ENCODE peak calls at places on chromosomes 5 and 9, in four cellular contexts. O is Peyer's patch; V is CD8-positive, alpha-beta T cell; T is lower lobe of right lung. A is an unnamed sample.

GRCh38 chr9:86500667-86501435 is 146.6 kb upstream of the TUT7 start:
- DNase-seq in O (no peak), T (no peak), V (no peak), A (peak; percentile 91)

GRCh38 chr5:75678155-75678554 is 39.1 kb downstream of the POC5 start:
- DNase-seq in O (no peak), V (no peak), T (no peak), A (no peak)

GRCh38 chr5:133839721-133840120 is 128.7 kb downstream of the C5orf15 start:
- DNase-seq in O (no peak), V (no peak), T (no peak), A (no peak)

GRCh38 chr5:36417221-36417620 is 115.5 kb upstream of the RANBP3L start:
- DNase-seq in O (no peak), V (no peak), T (no peak), A (no peak)

GRCh38 chr9:72294952-72295351 is 70.1 kb downstream of the ZFAND5 start:
- DNase-seq in O (peak; percentile 55), V (no peak), T (peak; percentile 52), A (no peak)

GRCh38 chr9:35791321-35791921 is at the start of gene NPR2:
- DNase-seq in V (no peak), O (no peak), T (no peak), A (no peak)

GRCh38 chr9:136312436-136312835 is 8.5 kb upstream of the CCDC187 start:
- DNase-seq in T (no peak), O (no peak), V (peak; percentile 39), A (no peak)

GRCh38 chr9:99101271-99101670 is 3.6 kb upstream of the TGFBR1 start:
- DNase-seq in T (no peak), V (no peak), O (no peak), A (no peak)

GRCh38 chr9:133449760-133450159 is 10.0 kb upstream of the CACFD1 start:
- DNase-seq in V (no peak), O (peak; percentile 76), T (no peak), A (no peak)

GRCh38 chr5:141430332-141431113 is at the start of gene PCDHGA12:
- DNase-seq in T (no peak), V (no peak), O (no peak), A (no peak)

GRCh38 chr9:22169243-22169642 is 160.1 kb upstream of the CDKN2B start:
- DNase-seq in V (no peak), O (no peak), T (no peak), A (no peak)

GRCh38 chr9:33044677-33045282 is 19.7 kb downstream of the DNAJA1 start:
- DNase-seq in O (peak; percentile 57), V (no peak), T (no peak), A (no peak)

GRCh38 chr5:20556364-20556763 is 568.4 kb upstream of the CDH18 start:
- DNase-seq in V (no peak), T (no peak), O (no peak), A (no peak)

GRCh38 chr9:136662326-136662655 is 425 bp upstream of the EGFL7 start:
- DNase-seq in O (no peak), V (no peak), T (no peak), A (no peak)

GRCh38 chr9:120393386-120394057 is 186.4 kb downstream of the CDK5RAP2 start:
- DNase-seq in T (no peak), V (no peak), O (no peak), A (no peak)

GRCh38 chr9:134918646-134919045 is 934 bp upstream of the FCN1 start:
- DNase-seq in O (peak; percentile 18), V (no peak), T (no peak), A (no peak)

GRCh38 chr5:171336486-171337206 is 27.6 kb downstream of the TLX3 start:
- DNase-seq in V (no peak), T (no peak), O (peak; percentile 54), A (peak; percentile 41)

GRCh38 chr9:110752766-110753165 is 84.2 kb downstream of the MUSK start:
- DNase-seq in V (no peak), O (no peak), T (no peak), A (peak; percentile 83)

GRCh38 chr9:38181866-38182265 is 112.8 kb upstream of the SHB start:
- DNase-seq in T (no peak), O (no peak), V (no peak), A (no peak)

GRCh38 chr9:70563437-70564204 is 149.2 kb upstream of the KLF9 start:
- DNase-seq in O (peak; percentile 73), T (no peak), V (peak; percentile 28), A (no peak)

GRCh38 chr5:55172051-55172899 is 702 bp downstream of the CDC20B start:
- DNase-seq in T (no peak), O (peak; percentile 69), V (peak; percentile 56), A (peak; percentile 36)

GRCh38 chr9:37509536-37509935 is 23.8 kb downstream of the POLR1E start:
- DNase-seq in O (no peak), T (no peak), V (no peak), A (no peak)

GRCh38 chr5:42666821-42667325 is 89.7 kb upstream of the CCDC152 start:
- DNase-seq in T (no peak), O (no peak), V (no peak), A (no peak)

GRCh38 chr9:127520941-127521918 is 69.9 kb downstream of the LRSAM1 start:
- DNase-seq in V (no peak), T (no peak), O (no peak), A (no peak)

GRCh38 chr9:127976943-127977871 is 3.6 kb downstream of the EEIG1 start:
- DNase-seq in T (no peak), V (no peak), O (no peak), A (no peak)

GRCh38 chr5:155004138-155004744 is 9.3 kb upstream of the KIF4B start:
- DNase-seq in T (no peak), V (no peak), O (peak; percentile 49), A (no peak)

DNA sequence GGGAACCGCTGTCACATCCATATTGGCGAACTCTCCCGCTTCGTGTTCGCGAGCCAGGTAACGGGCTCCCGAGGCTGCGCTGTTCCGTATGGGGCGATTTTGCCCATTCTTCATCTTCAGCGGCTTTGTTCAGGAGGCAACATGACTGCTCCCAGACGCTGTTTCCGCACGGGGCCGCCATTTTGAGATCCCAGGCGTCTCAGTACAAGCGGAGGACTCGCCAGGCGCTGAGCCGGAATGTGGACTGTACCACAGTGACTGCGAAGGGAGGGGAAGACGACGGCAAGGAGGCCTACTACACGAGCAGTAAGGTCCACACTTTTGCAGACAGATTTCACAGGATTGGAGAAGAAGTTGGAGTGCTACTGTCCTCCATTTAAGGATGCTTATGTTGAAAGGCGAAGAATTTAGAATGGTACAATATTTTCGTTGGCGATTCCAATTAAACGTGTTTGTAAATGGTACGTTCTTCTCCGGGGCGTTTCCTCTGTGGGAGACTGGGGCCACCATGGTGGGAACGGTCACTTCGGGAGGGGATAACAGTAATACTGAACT is 41.6 kb upstream of the ZNF300 start:
- DNase-seq in T (peak; percentile 67), O (peak; percentile 65), V (no peak), A (peak; percentile 2)
- H3K9me3 ChIP-seq in T (peaks cover 76% of the 10 kb centered on the region), O (no peaks in the 10 kb centered on the region), V (peaks cover 14% of the 10 kb centered on the region), A (peaks cover 16% of the 10 kb centered on the region)

DNA sequence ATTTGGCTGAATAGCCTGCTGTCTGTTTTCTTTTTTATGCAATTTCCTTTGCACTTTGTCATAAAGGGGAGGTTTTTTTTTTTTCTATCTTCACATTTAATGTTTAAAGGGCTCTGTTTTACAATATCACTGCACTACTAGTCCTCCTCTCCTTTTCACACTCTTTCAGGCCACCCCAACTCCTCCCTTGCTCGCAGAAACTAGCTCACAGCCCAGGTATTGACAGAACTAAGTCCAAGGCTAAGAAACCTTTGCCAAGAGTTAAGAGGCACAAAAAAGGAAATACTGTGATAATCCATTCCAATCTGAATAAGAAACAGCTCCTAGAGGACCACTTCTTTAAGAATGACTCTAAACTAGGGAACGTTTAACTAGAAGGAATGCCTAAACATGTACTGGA is 1.1 kb upstream of the FGF10 start:
- DNase-seq in T (no peak), O (no peak), V (no peak), A (no peak)
- H3K27me3 ChIP-seq in T (peaks cover 8% of the 10 kb centered on the region), O (no peaks in the 10 kb centered on the region), V (peaks cover 10% of the 10 kb centered on the region), A (peaks cover 18% of the 10 kb centered on the region)

DNA sequence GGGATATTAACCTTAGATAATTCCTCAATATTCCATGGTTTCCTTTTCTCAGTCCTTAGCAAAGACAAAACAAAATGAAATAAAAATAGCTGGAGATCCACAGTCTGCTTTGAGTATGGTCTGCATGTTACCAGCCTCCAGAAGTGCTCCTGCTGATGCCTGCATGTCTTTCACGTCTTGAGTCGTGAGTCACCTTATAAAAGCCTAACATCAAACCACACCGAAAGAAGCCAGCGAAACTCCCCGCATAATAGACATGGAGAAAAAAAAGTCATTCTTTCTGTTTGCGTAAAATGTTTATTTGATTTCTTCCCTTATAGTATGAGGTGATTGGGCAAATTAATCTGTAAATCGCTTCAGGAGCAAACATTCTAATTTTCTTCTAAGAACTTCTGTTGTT is 380.5 kb downstream of the SLCO4C1 start:
- DNase-seq in V (no peak), T (no peak), O (no peak), A (peak; percentile 6)
- H3K4me3 ChIP-seq in V (no peak overlapping the region), T (no peak overlapping the region), O (no peak overlapping the region), A (no peak overlapping the region)

GRCh38 chr5:79886940-79887339 is 104.1 kb downstream of the MTX3 start:
- DNase-seq in T (no peak), V (no peak), O (no peak), A (no peak)
- H3K9me3 ChIP-seq in T (no peaks in the 10 kb centered on the region), V (no peaks in the 10 kb centered on the region), O (no peaks in the 10 kb centered on the region), A (no peaks in the 10 kb centered on the region)

GRCh38 chr5:31966931-31967330 is 207.2 kb downstream of the GOLPH3 start:
- DNase-seq in V (no peak), O (no peak), T (no peak), A (no peak)
- H3K27me3 ChIP-seq in V (no peaks in the 10 kb centered on the region), O (no peaks in the 10 kb centered on the region), T (no peaks in the 10 kb centered on the region), A (peaks cover 2% of the 10 kb centered on the region)

DNA sequence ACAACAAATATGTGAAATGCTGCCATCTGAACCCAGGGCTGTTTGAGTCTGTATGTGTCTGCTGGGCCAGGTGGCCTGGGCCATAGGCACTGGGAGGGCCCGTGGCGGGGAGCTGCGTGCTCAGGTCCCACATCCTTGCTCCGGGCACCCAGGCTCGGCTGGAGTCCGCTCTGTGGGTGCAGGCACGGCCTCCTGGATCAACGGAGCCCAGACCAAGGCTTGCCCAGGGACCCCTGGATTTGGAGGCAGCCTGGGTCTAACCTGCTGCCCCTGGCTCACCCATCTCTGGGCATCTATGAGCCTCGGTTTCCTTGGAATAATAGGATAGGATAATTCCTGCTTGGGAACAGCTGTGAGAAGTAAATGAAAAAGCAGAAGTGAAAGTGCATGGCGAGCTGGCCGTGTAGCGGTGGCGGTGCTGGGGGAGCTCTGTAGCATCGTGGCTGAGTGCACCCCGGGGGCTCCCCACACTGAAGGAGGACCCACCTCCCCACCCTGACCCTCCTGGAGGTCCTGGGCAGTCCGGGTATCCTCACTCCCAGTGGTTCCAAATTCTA is 1.2 kb downstream of the CDHR2 start:
- DNase-seq in T (no peak), O (no peak), V (no peak), A (no peak)
- H3K4me3 ChIP-seq in T (no peak overlapping the region), O (peak overlapping the region; percentile 18), V (no peak overlapping the region), A (no peak overlapping the region)

DNA sequence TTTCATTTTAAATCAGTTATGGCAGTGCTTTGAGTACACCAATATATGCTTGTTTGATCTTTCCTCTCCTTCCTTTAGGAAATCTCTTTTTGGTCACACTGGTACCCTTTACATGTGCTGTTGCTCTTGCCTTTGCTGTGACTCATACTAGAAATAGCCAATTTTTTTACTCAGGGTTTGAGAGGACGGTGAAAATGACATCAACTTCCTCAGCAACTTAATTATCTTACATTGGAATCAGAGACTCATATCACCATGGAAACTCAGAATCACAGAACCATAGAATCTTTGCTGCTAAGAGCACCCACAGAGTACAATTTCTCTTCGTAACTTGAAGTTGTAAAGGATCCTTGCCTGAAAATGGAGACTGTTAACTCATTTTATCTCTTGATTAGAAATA is 13.8 kb upstream of the ZNF300 start:
- DNase-seq in T (no peak), V (no peak), O (no peak), A (no peak)
- H3K9me3 ChIP-seq in T (peaks cover 54% of the 10 kb centered on the region), V (no peaks in the 10 kb centered on the region), O (no peaks in the 10 kb centered on the region), A (peaks cover 5% of the 10 kb centered on the region)